ENCODE peak calls at places on chromosomes 5 and 9, in six cellular contexts. B, U, K, H, W and I are unnamed samples.

GRCh38 chr9:106921341-106921899 is 58.5 kb downstream of the ZNF462 start:
- DNase-seq in B (peak; percentile 84), U (no peak), K (peak; percentile 61), H (no peak), W (no peak), I (no peak)

GRCh38 chr9:78967557-78968212 is 604.1 kb upstream of the TLE4 start:
- DNase-seq in B (peak; percentile 28), U (no peak), K (no peak), H (no peak), W (no peak), I (no peak)

GRCh38 chr5:174427304-174427703 is 297.1 kb upstream of the MSX2 start:
- DNase-seq in B (no peak), U (no peak), K (no peak), H (no peak), W (no peak), I (no peak)

GRCh38 chr5:165996484-165996883 is 2295.0 kb upstream of the WWC1 start:
- DNase-seq in B (no peak), U (no peak), K (no peak), H (peak; percentile 11), W (no peak), I (no peak)

GRCh38 chr5:158235159-158235547 is 376.2 kb upstream of the CLINT1 start:
- DNase-seq in B (no peak), U (no peak), K (no peak), H (no peak), W (no peak), I (no peak)

GRCh38 chr9:84668204-84669007 is 1.1 kb upstream of the NTRK2 start:
- DNase-seq in B (peak; percentile 19), U (peak; percentile 18), K (peak; percentile 67), H (peak; percentile 84), W (peak; percentile 72), I (no peak)

GRCh38 chr5:14659821-14660607 is 4.5 kb upstream of the OTULIN start:
- DNase-seq in B (peak; percentile 89), U (no peak), K (no peak), H (no peak), W (no peak), I (no peak)

GRCh38 chr5:153617190-153617589 is 126.7 kb downstream of the GRIA1 start:
- DNase-seq in B (peak; percentile 63), U (no peak), K (no peak), H (no peak), W (no peak), I (no peak)

GRCh38 chr5:17185776-17186175 is 31.7 kb upstream of the BASP1 start:
- DNase-seq in B (peak; percentile 98), U (no peak), K (peak; percentile 25), H (no peak), W (peak; percentile 85), I (no peak)

GRCh38 chr5:82364497-82364896 is 86.3 kb upstream of the RPS23 start:
- DNase-seq in B (peak; percentile 71), U (no peak), K (peak; percentile 32), H (no peak), W (no peak), I (no peak)

GRCh38 chr9:89364664-89365531 is 46.6 kb downstream of the SECISBP2 start:
- DNase-seq in B (no peak), U (no peak), K (no peak), H (no peak), W (peak; percentile 15), I (peak; percentile 56)

GRCh38 chr5:81755320-81755719 is 4.4 kb upstream of the SSBP2 start:
- DNase-seq in B (peak; percentile 89), U (no peak), K (peak; percentile 13), H (peak; percentile 22), W (peak; percentile 75), I (no peak)

GRCh38 chr5:71537681-71538080 is 49.5 kb upstream of the MCCC2 start:
- DNase-seq in B (no peak), U (no peak), K (no peak), H (no peak), W (no peak), I (no peak)

GRCh38 chr5:155147222-155147621 is 133.7 kb downstream of the KIF4B start:
- DNase-seq in B (no peak), U (no peak), K (no peak), H (no peak), W (no peak), I (no peak)

GRCh38 chr9:112554516-112554915 is 67.9 kb downstream of the KIAA1958 start:
- DNase-seq in B (peak; percentile 78), U (no peak), K (no peak), H (no peak), W (no peak), I (no peak)

GRCh38 chr9:78298046-78298511 is 1.2 kb downstream of the PSAT1 start:
- DNase-seq in B (no peak), U (no peak), K (no peak), H (peak; percentile 41), W (no peak), I (no peak)

GRCh38 chr9:86413966-86414880 is 60.0 kb upstream of the TUT7 start:
- DNase-seq in B (peak; percentile 50), U (no peak), K (no peak), H (no peak), W (no peak), I (no peak)

GRCh38 chr9:108813951-108814601 is 41.7 kb downstream of the ACTL7B start:
- DNase-seq in B (no peak), U (no peak), K (no peak), H (no peak), W (no peak), I (no peak)

GRCh38 chr5:16855475-16855874 is 80.6 kb downstream of the MYO10 start:
- DNase-seq in B (peak; percentile 38), U (no peak), K (peak; percentile 16), H (no peak), W (no peak), I (no peak)

GRCh38 chr5:159061186-159061796 is 38.4 kb downstream of the EBF1 start:
- DNase-seq in B (peak; percentile 78), U (no peak), K (peak; percentile 5), H (no peak), W (peak; percentile 74), I (peak; percentile 81)

DNA sequence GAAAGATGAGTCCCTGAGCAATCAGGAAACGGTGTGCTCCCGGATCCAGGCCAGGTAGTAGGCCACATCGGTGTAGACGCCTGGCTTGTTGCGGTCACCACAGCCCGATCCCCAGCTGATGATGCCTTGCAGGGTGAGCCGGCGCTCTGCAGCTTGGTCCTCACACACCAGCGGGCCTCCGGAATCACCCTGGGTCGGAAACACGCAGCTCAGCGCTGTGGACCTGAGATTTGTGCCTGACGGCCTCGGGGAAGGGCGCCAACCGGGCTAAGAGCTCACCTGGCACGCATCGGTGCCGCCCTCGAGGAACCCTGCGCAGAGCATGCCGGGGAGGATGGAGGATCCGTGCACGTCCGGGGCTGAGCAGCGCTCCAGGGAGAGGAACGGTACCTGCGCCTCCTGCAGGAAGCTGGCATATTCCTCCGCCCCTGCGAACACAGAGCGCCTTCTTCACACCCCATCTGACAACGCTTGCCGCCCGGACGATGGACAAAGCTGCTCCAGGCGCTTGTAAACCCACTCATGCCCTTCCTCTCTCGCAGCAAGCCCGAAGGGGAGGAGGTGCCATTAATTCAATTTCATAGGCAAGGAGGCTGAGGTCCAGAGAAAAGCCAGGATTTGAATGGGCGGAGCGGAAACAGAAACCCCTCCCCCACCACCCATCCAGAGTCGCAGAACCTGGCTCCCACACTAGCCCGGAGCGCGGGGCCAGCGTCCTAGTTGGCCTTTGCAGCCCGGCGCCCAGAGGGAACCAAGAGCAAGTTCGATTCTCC is 2.0 kb upstream of the PFN3 start:
- DNase-seq in B (peak; percentile 54), U (peak; percentile 89), K (peak; percentile 87), H (peak; percentile 90), W (no peak), I (peak; percentile 82)
- TF ChIP-seq CTCF in B (peak; percentile 49), U (peak; percentile 44), K (peak; percentile 50), H (no peak), W (no peak), I (no peak)

DNA sequence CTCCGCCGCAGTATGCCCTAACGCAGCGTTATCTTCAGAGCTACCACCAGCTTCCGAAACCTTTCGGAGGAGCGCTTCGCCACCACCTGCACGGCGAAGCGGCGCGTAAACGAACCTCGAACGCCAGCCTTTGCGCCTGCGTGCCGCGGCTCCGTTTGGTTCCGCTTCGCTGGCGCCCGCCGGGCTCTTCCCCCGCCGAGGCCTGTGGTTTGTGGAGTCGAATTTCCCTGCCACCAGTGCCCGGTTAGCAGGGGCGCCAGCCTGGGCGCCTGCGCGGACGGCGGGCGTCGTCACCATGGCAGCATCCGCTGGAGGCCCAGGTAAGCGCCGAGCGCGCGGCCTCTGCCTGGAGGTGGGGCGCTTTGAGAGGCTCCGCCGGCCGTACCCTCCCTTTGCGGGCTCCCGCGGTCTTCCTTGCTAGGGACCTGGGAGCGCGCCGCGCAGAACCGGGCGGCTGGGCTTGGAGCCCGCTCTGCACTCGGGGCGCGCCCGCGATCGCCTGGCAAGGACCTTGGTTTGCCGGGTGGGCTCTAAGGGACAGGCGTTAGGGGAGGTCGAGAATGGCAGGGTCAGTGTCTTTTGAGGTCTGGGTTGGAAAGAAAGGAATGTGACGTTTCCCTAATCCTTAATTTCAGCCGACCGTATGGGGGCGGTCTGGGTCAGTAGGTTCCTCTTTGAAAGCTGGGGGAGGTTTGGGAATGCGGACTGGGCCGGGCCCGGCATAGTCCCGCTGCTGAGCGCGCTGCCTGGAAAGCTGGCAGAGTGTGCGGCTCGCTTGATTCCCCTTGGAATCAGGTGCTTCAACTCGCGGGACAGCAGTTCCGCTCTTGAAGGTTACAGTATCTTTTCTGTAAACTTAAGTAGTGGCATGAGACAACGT is at the start of gene FAM151B:
- DNase-seq in B (peak; percentile 87), U (peak; percentile 50), K (peak; percentile 89), H (peak; percentile 96), W (peak; percentile 60), I (peak; percentile 80)
- TF ChIP-seq CTCF in B (peak; percentile 24), U (peak; percentile 14), K (no peak), H (no peak), W (no peak), I (no peak)

DNA sequence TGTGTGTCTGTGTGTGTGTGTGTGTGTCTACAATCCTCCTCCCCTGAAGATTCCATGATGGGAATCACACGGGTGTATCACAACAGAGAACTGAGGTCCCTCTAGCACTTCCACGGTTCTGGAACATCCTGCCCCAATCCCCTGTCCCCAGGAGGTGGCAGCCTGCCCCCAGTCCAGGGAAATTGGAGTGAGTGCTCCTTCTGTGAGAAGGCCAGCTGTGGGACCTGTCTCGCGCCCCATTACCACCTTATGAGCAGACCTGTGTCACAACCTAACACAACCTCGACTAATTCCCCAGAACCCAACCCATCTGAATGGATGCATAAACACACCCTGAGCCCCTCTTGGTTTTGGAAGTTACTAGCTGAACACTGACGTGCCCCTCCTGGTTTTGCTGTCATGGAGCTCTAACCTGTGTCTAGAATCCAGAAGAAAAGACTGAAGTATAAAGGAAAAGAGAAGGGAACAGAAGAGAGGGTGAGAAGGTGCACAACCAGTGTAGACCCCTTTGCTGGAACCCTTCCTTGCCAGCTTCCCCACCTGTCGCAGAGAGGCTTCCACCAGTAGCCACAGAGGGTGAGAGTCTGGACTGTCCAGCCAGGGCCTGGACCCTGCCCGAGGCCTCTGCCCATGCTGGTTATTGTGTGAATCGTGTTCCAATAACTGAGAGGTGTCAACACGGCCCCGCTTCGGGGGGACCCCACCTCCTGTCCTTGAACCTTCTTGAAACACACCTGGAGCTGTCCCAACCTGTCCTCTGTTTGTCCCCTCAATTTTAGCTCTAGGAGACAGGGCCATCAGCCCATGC is 3.4 kb downstream of the BTNL9 start:
- DNase-seq in B (no peak), U (no peak), K (no peak), H (no peak), W (no peak), I (no peak)
- TF ChIP-seq CTCF in B (no peak), U (peak; percentile 29), K (no peak), H (no peak), W (no peak), I (no peak)

DNA sequence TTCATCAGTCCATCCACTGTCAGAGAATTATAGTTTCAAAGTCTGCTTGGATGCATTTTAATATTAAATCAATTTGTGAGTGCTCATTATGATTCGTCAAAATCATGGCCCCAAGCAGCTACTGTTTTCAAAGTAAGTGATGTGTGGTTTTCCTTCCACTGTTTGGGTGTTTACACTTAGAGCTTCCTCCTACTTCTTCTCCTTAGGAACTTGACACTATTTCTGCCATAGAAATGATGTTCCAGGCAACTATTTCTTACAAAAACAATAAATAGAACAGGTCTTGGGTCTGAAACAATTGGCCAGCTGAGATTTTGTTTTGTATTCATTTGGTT is 132.8 kb upstream of the RAI14 start:
- DNase-seq in B (no peak), U (no peak), K (no peak), H (no peak), W (no peak), I (no peak)
- TF ChIP-seq CTCF in B (no peak), U (no peak), K (no peak), H (no peak), W (no peak), I (no peak)